ENCODE peak calls at places on chromosomes 2 and 18, in five cellular contexts. One of them, this sample, is unnamed.

GRCh38 chr2:58521803-58522602 is 280.9 kb upstream of the FANCL start:
- DNase-seq in GM13977: no peak
- DNase-seq in cardiac muscle cell: no peak
- DNase-seq in IMR-90: no peak
- DNase-seq in spleen: no peak
- DNase-seq in this sample: no peak

GRCh38 chr2:225032249-225032648 is 10.0 kb downstream of the DOCK10 start:
- DNase-seq in GM13977: no peak
- DNase-seq in cardiac muscle cell: no peak
- DNase-seq in IMR-90: no peak
- DNase-seq in spleen: no peak
- DNase-seq in this sample: no peak

GRCh38 chr2:136305517-136306192 is 187.7 kb upstream of the CXCR4 start:
- DNase-seq in GM13977: peak
- DNase-seq in cardiac muscle cell: no peak
- DNase-seq in IMR-90: no peak
- DNase-seq in spleen: no peak
- DNase-seq in this sample: peak

GRCh38 chr2:88452151-88452851 is at the start of gene FOXI3:
- DNase-seq in GM13977: peak
- DNase-seq in cardiac muscle cell: no peak
- DNase-seq in IMR-90: no peak
- DNase-seq in spleen: no peak
- DNase-seq in this sample: peak

GRCh38 chr2:45069711-45070664 is 60.7 kb upstream of the SIX2 start:
- DNase-seq in GM13977: no peak
- DNase-seq in cardiac muscle cell: no peak
- DNase-seq in IMR-90: no peak
- DNase-seq in spleen: no peak
- DNase-seq in this sample: no peak

GRCh38 chr18:31219395-31219794 is 56.7 kb upstream of the DSC1 start:
- DNase-seq in GM13977: no peak
- DNase-seq in cardiac muscle cell: no peak
- DNase-seq in IMR-90: no peak
- DNase-seq in spleen: no peak
- DNase-seq in this sample: no peak

GRCh38 chr2:224983719-224984388 is 58.4 kb downstream of the DOCK10 start:
- DNase-seq in GM13977: no peak
- DNase-seq in cardiac muscle cell: peak
- DNase-seq in IMR-90: peak
- DNase-seq in spleen: no peak
- DNase-seq in this sample: no peak

GRCh38 chr18:51391731-51392130 is 194.2 kb upstream of the MEX3C start:
- DNase-seq in GM13977: no peak
- DNase-seq in cardiac muscle cell: no peak
- DNase-seq in IMR-90: no peak
- DNase-seq in spleen: no peak
- DNase-seq in this sample: no peak

GRCh38 chr18:48408727-48409590 is at the start of gene ZBTB7C:
- DNase-seq in GM13977: peak
- DNase-seq in cardiac muscle cell: peak
- DNase-seq in IMR-90: no peak
- DNase-seq in spleen: peak
- DNase-seq in this sample: peak

GRCh38 chr2:205682239-205683021 is at the start of gene NRP2:
- DNase-seq in GM13977: peak
- DNase-seq in cardiac muscle cell: peak
- DNase-seq in IMR-90: peak
- DNase-seq in spleen: peak
- DNase-seq in this sample: peak

GRCh38 chr2:60641866-60642788 is 88.7 kb upstream of the BCL11A start:
- DNase-seq in GM13977: peak
- DNase-seq in cardiac muscle cell: peak
- DNase-seq in IMR-90: peak
- DNase-seq in spleen: no peak
- DNase-seq in this sample: peak

GRCh38 chr2:235793163-235793752 is 299.4 kb downstream of the AGAP1 start:
- DNase-seq in GM13977: no peak
- DNase-seq in cardiac muscle cell: peak
- DNase-seq in IMR-90: peak
- DNase-seq in spleen: peak
- DNase-seq in this sample: no peak

GRCh38 chr2:148554459-148555247 is 89.9 kb upstream of the EPC2 start:
- DNase-seq in GM13977: no peak
- DNase-seq in cardiac muscle cell: no peak
- DNase-seq in IMR-90: no peak
- DNase-seq in spleen: no peak
- DNase-seq in this sample: no peak

GRCh38 chr2:73343992-73344391 is 41.6 kb upstream of the ALMS1 start:
- DNase-seq in GM13977: no peak
- DNase-seq in cardiac muscle cell: no peak
- DNase-seq in IMR-90: no peak
- DNase-seq in spleen: no peak
- DNase-seq in this sample: no peak

GRCh38 chr18:27602092-27602491 is 417.0 kb upstream of the CHST9 start:
- DNase-seq in GM13977: no peak
- DNase-seq in cardiac muscle cell: no peak
- DNase-seq in IMR-90: no peak
- DNase-seq in spleen: no peak
- DNase-seq in this sample: no peak

GRCh38 chr2:23298551-23298950 is 86.4 kb upstream of the KLHL29 start:
- DNase-seq in GM13977: no peak
- DNase-seq in cardiac muscle cell: no peak
- DNase-seq in IMR-90: no peak
- DNase-seq in spleen: no peak
- DNase-seq in this sample: no peak

GRCh38 chr18:31718386-31718785 is 34.0 kb upstream of the B4GALT6 start:
- DNase-seq in GM13977: no peak
- DNase-seq in cardiac muscle cell: no peak
- DNase-seq in IMR-90: no peak
- DNase-seq in spleen: no peak
- DNase-seq in this sample: no peak

GRCh38 chr2:24365051-24365450 is 4.7 kb upstream of the ITSN2 start:
- DNase-seq in GM13977: peak
- DNase-seq in cardiac muscle cell: no peak
- DNase-seq in IMR-90: no peak
- DNase-seq in spleen: peak
- DNase-seq in this sample: peak

GRCh38 chr2:232323328-232323650 is 55.3 kb upstream of the ALPP start:
- DNase-seq in GM13977: no peak
- DNase-seq in cardiac muscle cell: no peak
- DNase-seq in IMR-90: no peak
- DNase-seq in spleen: no peak
- DNase-seq in this sample: no peak

GRCh38 chr2:65049010-65049639 is 7.1 kb upstream of the CEP68 start:
- DNase-seq in GM13977: no peak
- DNase-seq in cardiac muscle cell: no peak
- DNase-seq in IMR-90: no peak
- DNase-seq in spleen: no peak
- DNase-seq in this sample: no peak

GRCh38 chr2:29039718-29040480 is 34.4 kb downstream of the PCARE start:
- DNase-seq in GM13977: peak
- DNase-seq in cardiac muscle cell: peak
- DNase-seq in IMR-90: no peak
- DNase-seq in spleen: no peak
- DNase-seq in this sample: peak

GRCh38 chr18:50424877-50425690 is 50.2 kb downstream of the SKA1 start:
- DNase-seq in GM13977: no peak
- DNase-seq in cardiac muscle cell: peak
- DNase-seq in IMR-90: peak
- DNase-seq in spleen: no peak
- DNase-seq in this sample: no peak

GRCh38 chr2:4962419-4962818 is 729.8 kb upstream of the SOX11 start:
- DNase-seq in GM13977: no peak
- DNase-seq in cardiac muscle cell: no peak
- DNase-seq in IMR-90: no peak
- DNase-seq in spleen: no peak
- DNase-seq in this sample: no peak

GRCh38 chr2:118989481-118989880 is 47.5 kb downstream of the MARCO start:
- DNase-seq in GM13977: no peak
- DNase-seq in cardiac muscle cell: no peak
- DNase-seq in IMR-90: no peak
- DNase-seq in spleen: no peak
- DNase-seq in this sample: peak

GRCh38 chr2:174785481-174785880 is 21.2 kb upstream of the CHRNA1 start:
- DNase-seq in GM13977: no peak
- DNase-seq in cardiac muscle cell: no peak
- DNase-seq in IMR-90: peak
- DNase-seq in spleen: no peak
- DNase-seq in this sample: no peak

GRCh38 chr2:134367915-134368911 is 114.3 kb downstream of the MGAT5 start:
- DNase-seq in GM13977: no peak
- DNase-seq in cardiac muscle cell: peak
- DNase-seq in IMR-90: peak
- DNase-seq in spleen: no peak
- DNase-seq in this sample: no peak

GRCh38 chr18:65235966-65236634 is 514.7 kb upstream of the CDH7 start:
- DNase-seq in GM13977: no peak
- DNase-seq in cardiac muscle cell: no peak
- DNase-seq in IMR-90: no peak
- DNase-seq in spleen: peak
- DNase-seq in this sample: no peak

GRCh38 chr18:23723121-23723520 is 33.9 kb downstream of the LAMA3 start:
- DNase-seq in GM13977: no peak
- DNase-seq in cardiac muscle cell: peak
- DNase-seq in IMR-90: peak
- DNase-seq in spleen: no peak
- DNase-seq in this sample: no peak

GRCh38 chr2:234932591-234933168 is 19.1 kb upstream of the SH3BP4 start:
- DNase-seq in GM13977: no peak
- DNase-seq in cardiac muscle cell: no peak
- DNase-seq in IMR-90: no peak
- DNase-seq in spleen: no peak
- DNase-seq in this sample: no peak

GRCh38 chr2:156340818-156341481 is 8.4 kb upstream of the NR4A2 start:
- DNase-seq in GM13977: peak
- DNase-seq in cardiac muscle cell: no peak
- DNase-seq in IMR-90: peak
- DNase-seq in spleen: peak
- DNase-seq in this sample: no peak

GRCh38 chr2:235529621-235530020 is 35.8 kb downstream of the AGAP1 start:
- DNase-seq in GM13977: no peak
- DNase-seq in cardiac muscle cell: no peak
- DNase-seq in IMR-90: no peak
- DNase-seq in spleen: no peak
- DNase-seq in this sample: no peak

GRCh38 chr2:216298719-216299118 is 73.6 kb downstream of the MARCHF4 start:
- DNase-seq in GM13977: no peak
- DNase-seq in cardiac muscle cell: peak
- DNase-seq in IMR-90: peak
- DNase-seq in spleen: no peak
- DNase-seq in this sample: no peak

DNA sequence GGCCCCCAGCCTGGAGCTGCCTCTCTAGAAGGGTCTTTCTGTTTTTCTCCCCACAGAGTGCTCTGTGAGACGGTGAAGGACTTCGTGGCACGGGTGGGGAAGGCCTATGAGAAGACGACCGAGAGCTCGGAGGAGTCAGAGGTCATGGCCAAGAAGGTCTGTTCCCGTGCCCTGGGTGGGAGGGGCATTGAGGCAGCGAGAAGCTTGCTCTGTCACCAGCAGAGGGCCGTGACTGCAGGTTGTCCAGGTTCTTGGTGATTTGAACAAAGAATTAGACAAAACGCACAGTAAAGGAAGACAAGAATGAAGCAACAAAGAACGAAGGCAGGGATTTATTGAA is 93.9 kb downstream of the DGKD start:
- DNase-seq in GM13977: no peak
- DNase-seq in cardiac muscle cell: peak
- DNase-seq in IMR-90: no peak
- DNase-seq in spleen: peak
- DNase-seq in this sample: no peak
- TF ChIP-seq CTCF in GM13977: no peak
- TF ChIP-seq CTCF in cardiac muscle cell: peak
- TF ChIP-seq CTCF in IMR-90: peak
- TF ChIP-seq CTCF in spleen: no peak
- TF ChIP-seq CTCF in this sample: no peak

DNA sequence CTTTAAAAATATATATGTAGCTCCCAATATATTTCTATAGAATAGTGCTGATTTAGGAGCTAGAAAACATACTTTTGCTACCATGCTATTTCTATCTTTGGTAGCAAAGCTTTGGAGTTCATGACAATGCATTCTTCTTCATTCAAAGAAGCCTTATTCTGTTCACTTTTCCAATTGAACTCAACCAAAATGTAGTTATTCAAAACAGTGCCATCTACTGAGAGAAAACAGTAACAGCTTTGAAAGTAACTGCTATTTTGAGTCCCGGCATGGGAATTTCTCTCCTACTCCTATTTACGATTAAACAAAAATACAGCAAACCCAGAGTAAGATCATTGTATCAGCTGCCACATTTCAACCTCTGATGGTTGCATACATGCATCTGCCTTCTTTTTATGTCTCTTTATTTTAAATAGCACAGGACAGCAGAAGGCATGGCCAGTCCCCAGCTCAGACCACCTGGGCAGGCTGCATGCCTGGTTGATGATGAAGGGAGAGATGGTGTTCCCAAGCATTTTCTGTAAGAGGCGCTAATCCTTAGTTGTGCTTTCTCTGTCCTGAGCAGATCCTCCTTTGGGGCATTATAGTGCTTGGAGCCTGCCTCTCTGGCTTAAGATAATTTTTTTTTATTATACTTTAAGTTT is 69.7 kb upstream of the SULT1C3 start:
- DNase-seq in GM13977: no peak
- DNase-seq in cardiac muscle cell: peak
- DNase-seq in IMR-90: peak
- DNase-seq in spleen: no peak
- DNase-seq in this sample: peak
- TF ChIP-seq CTCF in GM13977: peak
- TF ChIP-seq CTCF in cardiac muscle cell: peak
- TF ChIP-seq CTCF in IMR-90: peak
- TF ChIP-seq CTCF in spleen: peak
- TF ChIP-seq CTCF in this sample: no peak

GRCh38 chr18:69469444-69469919 is 68.8 kb downstream of the DOK6 start:
- DNase-seq in GM13977: peak
- DNase-seq in cardiac muscle cell: peak
- DNase-seq in IMR-90: no peak
- DNase-seq in spleen: no peak
- DNase-seq in this sample: no peak
- TF ChIP-seq CTCF in GM13977: peak
- TF ChIP-seq CTCF in cardiac muscle cell: peak
- TF ChIP-seq CTCF in IMR-90: peak
- TF ChIP-seq CTCF in spleen: no peak
- TF ChIP-seq CTCF in this sample: no peak

DNA sequence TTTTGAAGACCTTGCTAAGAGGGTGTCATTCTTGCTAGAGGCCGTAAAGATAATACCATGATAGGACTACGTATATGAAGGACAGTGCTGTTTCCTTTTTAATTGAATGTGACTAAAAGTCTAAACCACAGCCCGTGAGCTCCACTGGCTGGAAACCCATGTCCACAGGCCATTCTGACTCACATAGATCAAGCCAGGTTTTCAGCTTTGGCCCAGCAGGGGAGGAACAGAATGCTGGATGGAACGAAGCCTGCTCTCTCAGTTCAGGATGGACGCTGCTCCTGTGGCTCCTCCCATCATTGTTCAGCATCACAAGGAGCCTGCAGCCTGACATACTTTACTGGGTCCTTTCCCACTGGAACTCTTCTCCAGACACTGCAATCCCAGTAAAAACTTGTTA is 47.6 kb downstream of the ALPK2 start:
- DNase-seq in GM13977: no peak
- DNase-seq in cardiac muscle cell: peak
- DNase-seq in IMR-90: peak
- DNase-seq in spleen: no peak
- DNase-seq in this sample: no peak
- TF ChIP-seq CTCF in GM13977: no peak
- TF ChIP-seq CTCF in cardiac muscle cell: peak
- TF ChIP-seq CTCF in IMR-90: peak
- TF ChIP-seq CTCF in spleen: no peak
- TF ChIP-seq CTCF in this sample: no peak

GRCh38 chr2:18455256-18455862 is 105.1 kb downstream of the RDH14 start:
- DNase-seq in GM13977: no peak
- DNase-seq in cardiac muscle cell: peak
- DNase-seq in IMR-90: peak
- DNase-seq in spleen: no peak
- DNase-seq in this sample: no peak
- TF ChIP-seq CTCF in GM13977: no peak
- TF ChIP-seq CTCF in cardiac muscle cell: peak
- TF ChIP-seq CTCF in IMR-90: peak
- TF ChIP-seq CTCF in spleen: no peak
- TF ChIP-seq CTCF in this sample: no peak